ENCODE peak calls at places on chromosome 1, in ten cellular contexts. One of them, this sample, is unnamed.

GRCh38 chr1:2330035-2330434 is 61.3 kb downstream of the MORN1 start:
- DNase-seq in HTR-8/SVneo: no peak
- DNase-seq in cardiac muscle cell: no peak
- DNase-seq in H4: no peak
- DNase-seq in ELR: no peak
- DNase-seq in nephron progenitor cell: no peak
- DNase-seq in HepG2: no peak
- DNase-seq in pancreas: no peak
- DNase-seq in Right ventricle myocardium inferior: no peak
- DNase-seq in mesothelial cell of epicardium: no peak
- DNase-seq in this sample: no peak

GRCh38 chr1:94236021-94236491 is 1.3 kb downstream of the ARHGAP29 start:
- DNase-seq in mesothelial cell of epicardium: no peak
- DNase-seq in ELR: peak
- DNase-seq in nephron progenitor cell: no peak
- DNase-seq in cardiac muscle cell: peak
- DNase-seq in Right ventricle myocardium inferior: no peak
- DNase-seq in H4: no peak
- DNase-seq in pancreas: no peak
- DNase-seq in HTR-8/SVneo: no peak
- DNase-seq in HepG2: no peak
- DNase-seq in this sample: no peak

GRCh38 chr1:248810727-248811513 is 14.8 kb downstream of the SH3BP5L start:
- DNase-seq in Right ventricle myocardium inferior: no peak
- DNase-seq in cardiac muscle cell: no peak
- DNase-seq in HepG2: no peak
- DNase-seq in H4: no peak
- DNase-seq in mesothelial cell of epicardium: no peak
- DNase-seq in pancreas: no peak
- DNase-seq in HTR-8/SVneo: no peak
- DNase-seq in nephron progenitor cell: no peak
- DNase-seq in ELR: no peak
- DNase-seq in this sample: no peak

GRCh38 chr1:206101351-206101750 is 15.8 kb downstream of the AVPR1B start:
- DNase-seq in cardiac muscle cell: no peak
- DNase-seq in mesothelial cell of epicardium: no peak
- DNase-seq in HTR-8/SVneo: no peak
- DNase-seq in Right ventricle myocardium inferior: no peak
- DNase-seq in H4: no peak
- DNase-seq in HepG2: no peak
- DNase-seq in nephron progenitor cell: no peak
- DNase-seq in pancreas: no peak
- DNase-seq in ELR: no peak
- DNase-seq in this sample: no peak

GRCh38 chr1:43269627-43270375 is at the start of gene TMEM125:
- DNase-seq in nephron progenitor cell: no peak
- DNase-seq in HepG2: no peak
- DNase-seq in pancreas: no peak
- DNase-seq in HTR-8/SVneo: no peak
- DNase-seq in cardiac muscle cell: no peak
- DNase-seq in ELR: no peak
- DNase-seq in H4: no peak
- DNase-seq in mesothelial cell of epicardium: no peak
- DNase-seq in Right ventricle myocardium inferior: no peak
- DNase-seq in this sample: peak

GRCh38 chr1:31376374-31377134 is 3.7 kb upstream of the FABP3 start:
- DNase-seq in HepG2: peak
- DNase-seq in Right ventricle myocardium inferior: no peak
- DNase-seq in cardiac muscle cell: no peak
- DNase-seq in HTR-8/SVneo: peak
- DNase-seq in H4: peak
- DNase-seq in mesothelial cell of epicardium: no peak
- DNase-seq in pancreas: no peak
- DNase-seq in ELR: peak
- DNase-seq in nephron progenitor cell: peak
- DNase-seq in this sample: no peak

GRCh38 chr1:91054780-91055481 is 33.1 kb upstream of the ZNF644 start:
- DNase-seq in Right ventricle myocardium inferior: no peak
- DNase-seq in mesothelial cell of epicardium: no peak
- DNase-seq in HTR-8/SVneo: no peak
- DNase-seq in cardiac muscle cell: no peak
- DNase-seq in ELR: no peak
- DNase-seq in HepG2: no peak
- DNase-seq in nephron progenitor cell: no peak
- DNase-seq in H4: no peak
- DNase-seq in pancreas: no peak
- DNase-seq in this sample: no peak

GRCh38 chr1:231663211-231663792 is 36.7 kb downstream of the DISC1 start:
- DNase-seq in H4: no peak
- DNase-seq in Right ventricle myocardium inferior: no peak
- DNase-seq in ELR: peak
- DNase-seq in cardiac muscle cell: no peak
- DNase-seq in nephron progenitor cell: no peak
- DNase-seq in HepG2: peak
- DNase-seq in mesothelial cell of epicardium: no peak
- DNase-seq in HTR-8/SVneo: no peak
- DNase-seq in pancreas: no peak
- DNase-seq in this sample: no peak

GRCh38 chr1:179876289-179876715 is 1.3 kb downstream of the TOR1AIP2 start:
- DNase-seq in HTR-8/SVneo: no peak
- DNase-seq in pancreas: peak
- DNase-seq in cardiac muscle cell: no peak
- DNase-seq in nephron progenitor cell: no peak
- DNase-seq in ELR: peak
- DNase-seq in HepG2: peak
- DNase-seq in mesothelial cell of epicardium: no peak
- DNase-seq in Right ventricle myocardium inferior: no peak
- DNase-seq in H4: no peak
- DNase-seq in this sample: no peak

GRCh38 chr1:33433509-33434362 is 2.8 kb upstream of the PHC2 start:
- DNase-seq in mesothelial cell of epicardium: no peak
- DNase-seq in HepG2: peak
- DNase-seq in ELR: peak
- DNase-seq in cardiac muscle cell: no peak
- DNase-seq in Right ventricle myocardium inferior: peak
- DNase-seq in H4: peak
- DNase-seq in HTR-8/SVneo: peak
- DNase-seq in nephron progenitor cell: no peak
- DNase-seq in pancreas: no peak
- DNase-seq in this sample: no peak

GRCh38 chr1:207968521-207968944 is 57.6 kb upstream of the CD34 start:
- DNase-seq in HepG2: no peak
- DNase-seq in cardiac muscle cell: no peak
- DNase-seq in pancreas: no peak
- DNase-seq in HTR-8/SVneo: no peak
- DNase-seq in mesothelial cell of epicardium: no peak
- DNase-seq in Right ventricle myocardium inferior: no peak
- DNase-seq in H4: no peak
- DNase-seq in nephron progenitor cell: no peak
- DNase-seq in ELR: no peak
- DNase-seq in this sample: no peak

GRCh38 chr1:78070758-78071157 is 25.0 kb downstream of the GIPC2 start:
- DNase-seq in HTR-8/SVneo: peak
- DNase-seq in pancreas: no peak
- DNase-seq in mesothelial cell of epicardium: no peak
- DNase-seq in H4: peak
- DNase-seq in nephron progenitor cell: no peak
- DNase-seq in ELR: peak
- DNase-seq in Right ventricle myocardium inferior: no peak
- DNase-seq in cardiac muscle cell: no peak
- DNase-seq in HepG2: no peak
- DNase-seq in this sample: no peak

GRCh38 chr1:234696986-234697385 is 87.0 kb upstream of the IRF2BP2 start:
- DNase-seq in H4: no peak
- DNase-seq in nephron progenitor cell: no peak
- DNase-seq in Right ventricle myocardium inferior: no peak
- DNase-seq in HepG2: no peak
- DNase-seq in ELR: no peak
- DNase-seq in HTR-8/SVneo: no peak
- DNase-seq in cardiac muscle cell: no peak
- DNase-seq in mesothelial cell of epicardium: no peak
- DNase-seq in pancreas: no peak
- DNase-seq in this sample: no peak

GRCh38 chr1:97980530-97980929 is 59.7 kb upstream of the DPYD start:
- DNase-seq in mesothelial cell of epicardium: no peak
- DNase-seq in cardiac muscle cell: no peak
- DNase-seq in HepG2: no peak
- DNase-seq in nephron progenitor cell: no peak
- DNase-seq in H4: no peak
- DNase-seq in HTR-8/SVneo: no peak
- DNase-seq in pancreas: no peak
- DNase-seq in Right ventricle myocardium inferior: no peak
- DNase-seq in ELR: no peak
- DNase-seq in this sample: no peak

This sample was measured in left colon.